ENCODE peak calls at places on chromosomes 7 and 10, in nine cellular contexts. G is NCI-H446 treated with DMSO at 0.1 percent for 48 hours, T is posterior vena cava, B is activated gamma-delta T cell, I is NCI-H1105, S is spleen, A is AG08396, P is Right ventricle myocardium superior, X is neural crest cell. W is an unnamed sample.

GRCh38 chr7:77838929-77839491 is 40.4 kb downstream of the PHTF2 start:
- DNase-seq in B (no peak), I (no peak), X (no peak), P (no peak), T (no peak), G (no peak), S (no peak), A (no peak), W (no peak)

GRCh38 chr7:33824911-33825459 is 80.4 kb upstream of the BMPER start:
- DNase-seq in P (no peak), B (no peak), S (no peak), T (no peak), G (no peak), X (no peak), I (no peak), A (no peak), W (no peak)

GRCh38 chr7:50397320-50397970 is 52.7 kb downstream of the FIGNL1 start:
- DNase-seq in I (no peak), P (no peak), X (no peak), T (no peak), B (no peak), G (no peak), A (no peak), S (no peak), W (no peak)

GRCh38 chr7:27345964-27346363 is 103.4 kb downstream of the EVX1 start:
- DNase-seq in S (no peak), X (no peak), P (no peak), G (no peak), I (no peak), A (no peak), B (no peak), T (no peak), W (no peak)

GRCh38 chr10:110456523-110457091 is 41.1 kb upstream of the DUSP5 start:
- DNase-seq in A (no peak), T (peak), X (no peak), I (peak), S (peak), B (no peak), P (no peak), G (no peak), W (no peak)

GRCh38 chr10:112240441-112240840 is 42.8 kb upstream of the TECTB start:
- DNase-seq in P (no peak), X (no peak), T (no peak), B (no peak), I (no peak), G (no peak), A (no peak), S (no peak), W (no peak)

GRCh38 chr7:51013861-51014511 is 231.3 kb upstream of the GRB10 start:
- DNase-seq in P (no peak), A (no peak), B (no peak), I (no peak), S (no peak), X (no peak), G (no peak), T (no peak), W (no peak)

GRCh38 chr7:28481131-28481926 is 69.0 kb downstream of the CREB5 start:
- DNase-seq in A (no peak), P (no peak), T (no peak), G (no peak), X (no peak), B (no peak), I (no peak), S (no peak), W (no peak)

GRCh38 chr7:158840604-158841003 is 11.3 kb upstream of the ESYT2 start:
- DNase-seq in B (no peak), A (no peak), G (no peak), P (no peak), S (no peak), T (no peak), I (no peak), X (no peak), W (no peak)

GRCh38 chr10:126397640-126398382 is 9.5 kb upstream of the ADAM12 start:
- DNase-seq in P (no peak), S (no peak), G (no peak), X (no peak), B (no peak), I (no peak), A (peak), T (no peak), W (peak)

GRCh38 chr10:49139866-49140195 is 6.0 kb upstream of the FAM170B start:
- DNase-seq in I (no peak), A (peak), S (no peak), T (no peak), G (no peak), B (no peak), P (no peak), X (no peak), W (no peak)

GRCh38 chr10:110311357-110311949 is 6.7 kb upstream of the SMNDC1 start:
- DNase-seq in S (no peak), T (no peak), B (no peak), P (no peak), A (peak), G (no peak), X (no peak), I (peak), W (peak)

GRCh38 chr10:32530231-32530630 is 84.3 kb downstream of the CCDC7 start:
- DNase-seq in I (no peak), G (no peak), B (no peak), P (no peak), A (no peak), T (no peak), S (no peak), X (no peak), W (no peak)

GRCh38 chr7:140923358-140924006 is 1.2 kb downstream of the BRAF start:
- DNase-seq in S (no peak), I (no peak), G (no peak), T (no peak), B (no peak), A (peak), P (no peak), X (no peak), W (no peak)

GRCh38 chr7:108086546-108086945 is 43.6 kb downstream of the LAMB4 start:
- DNase-seq in G (no peak), T (no peak), P (no peak), B (no peak), S (no peak), X (no peak), I (no peak), A (no peak), W (no peak)

W was measured in amniotic stem cell.